ENCODE peak calls at places on chromosomes 3 and 15, in six cellular contexts. Y is neuronal stem cell, V is brain microvascular endothelial cell, L is AG04449, S is psoas muscle, B is SJSA1. H is an unnamed sample.

GRCh38 chr3:45890405-45890804 is 4.1 kb downstream of the CCR9 start:
- DNase-seq in Y (no peak), S (no peak), L (no peak), B (no peak), V (no peak), H (no peak)

GRCh38 chr3:160434071-160434470 is 15.5 kb downstream of the TRIM59 start:
- DNase-seq in S (no peak), L (peak; percentile 40), V (peak; percentile 14), B (no peak), Y (no peak), H (no peak)

GRCh38 chr3:54185740-54186139 is 63.4 kb downstream of the CACNA2D3 start:
- DNase-seq in L (no peak), S (no peak), Y (no peak), V (no peak), B (no peak), H (no peak)

GRCh38 chr15:38391186-38391585 is 62.7 kb upstream of the FAM98B start:
- DNase-seq in S (no peak), V (no peak), L (no peak), B (peak; percentile 31), Y (no peak), H (no peak)

GRCh38 chr3:173135059-173135458 is 6.0 kb downstream of the SPATA16 start:
- DNase-seq in V (no peak), L (no peak), S (no peak), B (no peak), Y (no peak), H (no peak)

GRCh38 chr3:127739347-127740135 is 66.8 kb downstream of the ABTB1 start:
- DNase-seq in B (no peak), L (no peak), S (no peak), V (peak; percentile 51), Y (no peak), H (no peak)

GRCh38 chr15:98381446-98381845 is 266.9 kb upstream of the IGF1R start:
- DNase-seq in L (no peak), S (no peak), V (no peak), Y (no peak), B (no peak), H (no peak)

GRCh38 chr3:126914226-126914625 is 68.7 kb upstream of the PLXNA1 start:
- DNase-seq in Y (no peak), S (no peak), L (no peak), B (no peak), V (no peak), H (no peak)

GRCh38 chr15:70788114-70789049 is 25.0 kb upstream of the UACA start:
- DNase-seq in Y (no peak), V (peak; percentile 71), S (no peak), B (no peak), L (no peak), H (peak; percentile 74)

GRCh38 chr3:34842706-34843478 is 796.4 kb upstream of the ARPP21 start:
- DNase-seq in Y (no peak), V (no peak), B (no peak), S (no peak), L (no peak), H (no peak)

GRCh38 chr15:62491642-62492041 is 326.6 kb upstream of the C2CD4B start:
- DNase-seq in V (peak; percentile 63), S (no peak), Y (no peak), L (no peak), B (no peak), H (no peak)

GRCh38 chr3:30693470-30694120 is 87.2 kb downstream of the TGFBR2 start:
- DNase-seq in S (no peak), Y (peak; percentile 45), V (peak; percentile 64), L (no peak), B (peak; percentile 62), H (no peak)

GRCh38 chr3:187963677-187964385 is 190.1 kb upstream of the LPP start:
- DNase-seq in Y (no peak), S (no peak), B (no peak), L (no peak), V (no peak), H (no peak)

GRCh38 chr3:141933421-141934300 is 57.2 kb downstream of the ATP1B3 start:
- DNase-seq in B (no peak), L (no peak), Y (no peak), S (no peak), V (no peak), H (no peak)

GRCh38 chr3:128349963-128350599 is 116.6 kb downstream of the DNAJB8 start:
- DNase-seq in B (no peak), L (no peak), S (peak; percentile 63), V (no peak), Y (no peak), H (no peak)

GRCh38 chr3:134985841-134986520 is 190.9 kb downstream of the EPHB1 start:
- DNase-seq in B (no peak), V (no peak), L (no peak), Y (no peak), S (no peak), H (no peak)

GRCh38 chr15:82830427-82831173 is 21.2 kb downstream of the WHAMM start:
- DNase-seq in S (no peak), V (no peak), Y (no peak), L (no peak), B (no peak), H (no peak)

GRCh38 chr3:128854382-128854939 is 25.0 kb upstream of the ACAD9 start:
- DNase-seq in L (no peak), B (no peak), V (no peak), Y (no peak), S (no peak), H (no peak)

GRCh38 chr15:65069179-65069578 is 1.4 kb upstream of the RASL12 start:
- DNase-seq in L (peak; percentile 47), V (peak; percentile 20), B (peak; percentile 83), Y (no peak), S (no peak), H (peak; percentile 91)

GRCh38 chr3:39138804-39139415 is 14.5 kb downstream of the CSRNP1 start:
- DNase-seq in Y (no peak), L (no peak), S (peak; percentile 79), V (no peak), B (no peak), H (no peak)

GRCh38 chr3:61663728-61664492 is 102.5 kb downstream of the PTPRG start:
- DNase-seq in Y (no peak), V (peak; percentile 91), S (no peak), L (peak; percentile 87), B (peak; percentile 81), H (peak; percentile 96)

GRCh38 chr3:116148881-116149530 is 296.3 kb downstream of the LSAMP start:
- DNase-seq in S (no peak), L (no peak), Y (no peak), B (no peak), V (no peak), H (no peak)

GRCh38 chr3:194617827-194618226 is 15.4 kb downstream of the TMEM44 start:
- DNase-seq in Y (no peak), B (no peak), L (no peak), V (no peak), S (peak; percentile 45), H (no peak)

DNA sequence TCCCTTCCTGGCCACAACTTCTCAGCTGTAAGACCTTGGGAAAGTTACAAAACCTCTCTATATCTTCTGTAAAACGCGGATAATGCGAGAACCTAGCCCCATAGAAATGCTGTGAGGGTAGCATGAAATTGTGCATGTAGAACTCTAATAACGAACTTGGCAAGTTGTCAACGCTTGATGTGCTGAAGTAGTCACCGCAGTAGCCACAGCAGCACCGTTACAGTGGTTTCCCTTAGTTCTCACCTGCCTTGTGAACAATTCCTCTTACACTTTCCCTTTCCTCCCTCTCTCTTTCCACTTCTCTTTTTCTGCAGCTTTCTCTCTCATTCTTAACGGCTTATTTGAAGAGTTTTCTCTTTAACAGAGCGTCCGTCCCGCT is 447 bp upstream of the SHQ1 start:
- DNase-seq in V (peak; percentile 2), S (no peak), Y (no peak), L (no peak), B (no peak), H (no peak)
- H3K4me3 ChIP-seq in V (peak overlapping the region; percentile 96), S (peak overlapping the region; percentile 89), Y (peak overlapping the region; percentile 60), L (peak overlapping the region; percentile 94), B (peak overlapping the region; percentile 68), H (peak overlapping the region; percentile 63)

GRCh38 chr3:24316887-24317383 is 177.7 kb downstream of the THRB start:
- DNase-seq in S (no peak), L (no peak), B (no peak), Y (no peak), V (no peak), H (no peak)

GRCh38 chr3:24315991-24316390 is 178.7 kb downstream of the THRB start:
- DNase-seq in V (no peak), Y (no peak), S (no peak), L (no peak), B (no peak), H (no peak)

GRCh38 chr3:24315342-24315741 is 179.3 kb downstream of the THRB start:
- DNase-seq in Y (no peak), V (no peak), B (no peak), S (no peak), L (no peak), H (no peak)

GRCh38 chr3:24323272-24323671 is 171.4 kb downstream of the THRB start:
- DNase-seq in L (no peak), Y (no peak), B (no peak), S (no peak), V (no peak), H (no peak)

GRCh38 chr3:24318668-24319287 is 175.9 kb downstream of the THRB start:
- DNase-seq in S (no peak), B (peak; percentile 44), Y (no peak), V (peak; percentile 45), L (no peak), H (peak; percentile 24)
- H3K4me3 ChIP-seq in S (no peak overlapping the region), B (no peak overlapping the region), Y (no peak overlapping the region), V (no peak overlapping the region), L (no peak overlapping the region), H (no peak overlapping the region)

GRCh38 chr3:180804871-180805430 is 107.5 kb upstream of the FXR1 start:
- DNase-seq in B (peak; percentile 19), S (no peak), Y (peak; percentile 66), L (peak; percentile 16), V (peak; percentile 37), H (no peak)
- H3K4me3 ChIP-seq in B (no peak overlapping the region), S (peak overlapping the region; percentile 4), Y (peak overlapping the region; percentile 19), L (no peak overlapping the region), V (no peak overlapping the region), H (no peak overlapping the region)

GRCh38 chr15:40923551-40923950 is 5.6 kb upstream of the DLL4 start:
- DNase-seq in B (no peak), S (peak; percentile 77), V (no peak), Y (no peak), L (no peak), H (no peak)

GRCh38 chr15:40926659-40927496 is 2.3 kb upstream of the DLL4 start:
- DNase-seq in Y (no peak), B (no peak), L (no peak), S (no peak), V (no peak), H (no peak)

GRCh38 chr15:40927497-40928346 is 1.4 kb upstream of the DLL4 start:
- DNase-seq in V (no peak), S (no peak), L (no peak), Y (no peak), B (no peak), H (no peak)

GRCh38 chr15:40925863-40926658 is 3.1 kb upstream of the DLL4 start:
- DNase-seq in L (no peak), V (no peak), Y (no peak), B (no peak), S (no peak), H (no peak)

DNA sequence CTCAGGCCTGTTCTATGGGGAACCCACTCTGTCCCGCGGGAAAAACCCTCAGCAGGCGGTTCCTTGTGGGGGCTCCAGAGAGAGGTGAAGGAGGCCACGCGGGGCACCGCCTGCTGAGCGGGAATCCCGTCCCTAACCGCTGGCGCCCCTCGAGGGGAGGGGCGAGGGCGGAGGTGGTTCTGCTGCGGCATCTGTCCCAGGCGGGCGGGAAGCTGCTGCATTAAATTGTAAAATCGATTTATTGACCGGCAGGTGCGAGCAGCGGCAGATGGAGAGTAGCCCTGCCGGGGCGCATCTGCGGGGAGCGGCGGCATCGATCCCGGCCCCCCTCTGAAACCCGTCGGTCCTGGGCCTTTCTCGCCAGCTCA is 3.7 kb upstream of the DLL4 start:
- DNase-seq in Y (no peak), S (no peak), V (no peak), B (no peak), L (no peak), H (no peak)
- H3K4me3 ChIP-seq in Y (peak overlapping the region; percentile 26), S (no peak overlapping the region), V (no peak overlapping the region), B (no peak overlapping the region), L (no peak overlapping the region), H (no peak overlapping the region)